ENCODE peak calls at places on chromosomes 7 and 10, in nine cellular contexts. L is GM04504; N is stimulated activated CD4-positive, alpha-beta T cell treated with anti-CD3 and anti-CD28 coated beads, Interleukin-2, amount 100 ng/mL, for 24 hours; P is choroid plexus epithelial cell; U is GM19239; B is cerebellar cortex; C is H7; S is Daoy; I is putamen. W is an unnamed sample.

GRCh38 chr7:16712916-16713315 is 40.6 kb upstream of the TSPAN13 start:
- DNase-seq in C (no peak), P (no peak), S (peak), U (no peak), B (no peak), N (no peak), L (no peak), I (no peak), W (no peak)

GRCh38 chr7:78139335-78139734 is 340.8 kb downstream of the PHTF2 start:
- DNase-seq in U (no peak), C (no peak), B (no peak), S (no peak), N (no peak), L (peak), I (peak), P (no peak), W (peak)

GRCh38 chr7:153550173-153550572 is 502.0 kb upstream of the DPP6 start:
- DNase-seq in N (no peak), I (no peak), P (no peak), B (no peak), L (no peak), U (no peak), C (no peak), S (no peak), W (no peak)

GRCh38 chr7:13633857-13634256 is 355.6 kb downstream of the ETV1 start:
- DNase-seq in C (no peak), P (peak), N (no peak), I (no peak), U (no peak), S (no peak), L (no peak), B (no peak), W (peak)

GRCh38 chr10:122049076-122049475 is 60.1 kb downstream of the TACC2 start:
- DNase-seq in L (no peak), U (no peak), B (no peak), C (no peak), S (no peak), I (no peak), N (no peak), P (no peak), W (no peak)

GRCh38 chr7:44634839-44635591 is 28.6 kb downstream of the OGDH start:
- DNase-seq in C (no peak), N (no peak), S (peak), I (no peak), B (no peak), U (no peak), P (no peak), L (no peak), W (peak)

GRCh38 chr7:1854521-1855395 is 184.7 kb downstream of the ELFN1 start:
- DNase-seq in C (no peak), P (no peak), L (no peak), S (no peak), I (peak), U (no peak), B (no peak), N (no peak), W (no peak)

GRCh38 chr7:155344618-155345433 is 47.1 kb downstream of the INSIG1 start:
- DNase-seq in P (peak), U (peak), I (peak), S (peak), C (peak), L (peak), B (peak), N (peak), W (peak)

GRCh38 chr7:71414490-71414889 is 282.5 kb downstream of the GALNT17 start:
- DNase-seq in U (no peak), B (peak), I (no peak), L (no peak), P (peak), N (no peak), C (no peak), S (peak), W (no peak)

GRCh38 chr10:12350167-12350872 is 973 bp downstream of the CAMK1D start:
- DNase-seq in P (peak), N (peak), L (no peak), S (peak), I (no peak), B (peak), U (peak), C (peak), W (peak)

W was measured in fibroblast of villous mesenchyme.